ENCODE peak calls at places on chromosomes 4 and X, in nine cellular contexts. T is stimulated activated CD8-positive, alpha-beta memory T cell treated with anti-CD3 and anti-CD28 coated beads, Interleukin-2, amount 100 ng/mL, for 48 hours; C is EH; E is pons; X is activated naive CD4-positive, alpha-beta T cell treated with Interleukin-2 at 50 U/mL for 16 hours; S is upper lobe of left lung; B is omental fat pad; K is CD8-positive, alpha-beta memory T cell; F is tibial nerve. N is an unnamed sample.

GRCh38 chr4:32987111-32987510 is 2266.9 kb downstream of the PCDH7 start:
- DNase-seq in T (no peak), C (no peak), E (no peak), X (no peak), S (no peak), B (no peak), K (no peak), F (no peak), N (no peak)

GRCh38 chrX:84064164-84064563 is 123.8 kb downstream of the RPS6KA6 start:
- DNase-seq in T (no peak), C (peak), E (no peak), X (no peak), S (peak), B (no peak), K (no peak), F (no peak), N (no peak)

GRCh38 chr4:37803348-37803973 is 23.0 kb upstream of the PGM2 start:
- DNase-seq in T (no peak), C (peak), E (peak), X (no peak), S (no peak), B (no peak), K (peak), F (peak), N (no peak)

GRCh38 chrX:16946971-16947562 is 609 bp downstream of the REPS2 start:
- DNase-seq in T (no peak), C (no peak), E (no peak), X (peak), S (peak), B (no peak), K (no peak), F (no peak), N (peak)

GRCh38 chr4:76545161-76545884 is 110.3 kb downstream of the SHROOM3 start:
- DNase-seq in T (no peak), C (peak), E (no peak), X (no peak), S (no peak), B (no peak), K (no peak), F (no peak), N (no peak)

GRCh38 chrX:1072637-1073377 is 139.6 kb downstream of the CRLF2 start:
- DNase-seq in T (no peak), C (no peak), E (no peak), X (no peak), S (no peak), B (no peak), K (no peak), F (no peak), N (no peak)

GRCh38 chr4:160423879-160424451 is 1321.1 kb downstream of the RAPGEF2 start:
- DNase-seq in T (no peak), C (no peak), E (no peak), X (no peak), S (no peak), B (no peak), K (no peak), F (no peak), N (no peak)

GRCh38 chr4:185708348-185708747 is 103.6 kb downstream of the SORBS2 start:
- DNase-seq in T (no peak), C (peak), E (no peak), X (no peak), S (no peak), B (no peak), K (no peak), F (no peak), N (no peak)

GRCh38 chr4:133154725-133155124 is 5.6 kb downstream of the PCDH10 start:
- DNase-seq in T (no peak), C (peak), E (peak), X (no peak), S (no peak), B (no peak), K (no peak), F (no peak), N (no peak)

GRCh38 chr4:105194328-105195231 is 47.9 kb downstream of the TET2 start:
- DNase-seq in T (no peak), C (peak), E (no peak), X (no peak), S (no peak), B (no peak), K (no peak), F (no peak), N (no peak)

GRCh38 chr4:4387531-4388311 is 819 bp downstream of the NSG1 start:
- DNase-seq in T (no peak), C (no peak), E (no peak), X (peak), S (no peak), B (no peak), K (peak), F (no peak), N (peak)

GRCh38 chr4:185920691-185921260 is 108.8 kb upstream of the SORBS2 start:
- DNase-seq in T (no peak), C (no peak), E (no peak), X (no peak), S (no peak), B (no peak), K (no peak), F (no peak), N (no peak)

GRCh38 chr4:76213415-76214268 is at the start of gene SCARB2:
- DNase-seq in T (peak), C (peak), E (peak), X (peak), S (peak), B (no peak), K (peak), F (peak), N (peak)

GRCh38 chr4:9146967-9147366 is 23.2 kb upstream of the FAM90A26 start:
- DNase-seq in T (no peak), C (no peak), E (no peak), X (no peak), S (no peak), B (no peak), K (no peak), F (no peak), N (no peak)

GRCh38 chr4:30380404-30380998 is 339.7 kb upstream of the PCDH7 start:
- DNase-seq in T (no peak), C (peak), E (peak), X (no peak), S (no peak), B (no peak), K (no peak), F (no peak), N (peak)

GRCh38 chrX:15854080-15854655 is 445 bp downstream of the AP1S2 start:
- DNase-seq in T (peak), C (peak), E (no peak), X (peak), S (peak), B (peak), K (no peak), F (no peak), N (peak)

GRCh38 chr4:121462660-121463261 is 81.9 kb upstream of the QRFPR start:
- DNase-seq in T (no peak), C (peak), E (peak), X (peak), S (peak), B (no peak), K (peak), F (peak), N (no peak)

GRCh38 chrX:140817943-140818342 is 108.4 kb downstream of the LINC00632 start:
- DNase-seq in T (no peak), C (peak), E (peak), X (no peak), S (no peak), B (no peak), K (no peak), F (peak), N (no peak)

N was measured in activated CD4-positive, alpha-beta T cell treated with anti-CD3 and anti-CD28 coated beads, Interleukin-2, amount 50 U/mL, for 48 hours.